ENCODE peak calls at places on chromosomes 16 and 17, in nine cellular contexts. D is heart right ventricle; K is MM.1S; S is cardiac fibroblast; X is body of pancreas; Z is fibroblast of mammary gland; F is BE2C; T is sigmoid colon; H is CD4-positive, CD25-positive, alpha-beta regulatory T cell. W is an unnamed sample.

GRCh38 chr16:71628810-71629209 is 2.8 kb downstream of the MARVELD3 start:
- DNase-seq in D (no peak), K (no peak), S (peak; percentile 80), X (peak; percentile 35), Z (peak; percentile 36), F (no peak), T (no peak), H (no peak), W (no peak)

GRCh38 chr17:2178798-2179505 is 124.0 kb downstream of the HIC1 start:
- DNase-seq in D (peak; percentile 61), K (no peak), S (no peak), X (no peak), Z (no peak), F (no peak), T (no peak), H (no peak), W (no peak)

GRCh38 chr16:49440156-49441065 is 66.8 kb downstream of the C16orf78 start:
- DNase-seq in D (no peak), K (peak; percentile 27), S (no peak), X (no peak), Z (no peak), F (no peak), T (peak; percentile 24), H (no peak), W (no peak)

GRCh38 chr17:28402224-28402630 is 3.8 kb downstream of the SLC46A1 start:
- DNase-seq in D (no peak), K (no peak), S (no peak), X (no peak), Z (no peak), F (no peak), T (no peak), H (no peak), W (no peak)

GRCh38 chr16:73268311-73268997 is 220.5 kb upstream of the ZFHX3 start:
- DNase-seq in D (no peak), K (no peak), S (peak; percentile 10), X (no peak), Z (no peak), F (peak; percentile 45), T (no peak), H (no peak), W (no peak)

GRCh38 chr17:48051278-48051677 is 3.1 kb downstream of the NFE2L1 start:
- DNase-seq in D (peak; percentile 32), K (no peak), S (no peak), X (no peak), Z (no peak), F (no peak), T (peak; percentile 72), H (no peak), W (no peak)

GRCh38 chr17:39360537-39360936 is 40.9 kb downstream of the FBXL20 start:
- DNase-seq in D (no peak), K (no peak), S (no peak), X (no peak), Z (no peak), F (no peak), T (no peak), H (no peak), W (no peak)

GRCh38 chr16:65083181-65083845 is 38.5 kb downstream of the CDH11 start:
- DNase-seq in D (no peak), K (no peak), S (peak; percentile 21), X (no peak), Z (peak; percentile 62), F (no peak), T (no peak), H (no peak), W (no peak)

GRCh38 chr17:48626470-48627241 is 498 bp upstream of the HOXB9 start:
- DNase-seq in D (no peak), K (no peak), S (no peak), X (no peak), Z (peak; percentile 54), F (no peak), T (no peak), H (no peak), W (no peak)

GRCh38 chr16:64475627-64476351 is 646.1 kb downstream of the CDH11 start:
- DNase-seq in D (no peak), K (no peak), S (peak; percentile 59), X (no peak), Z (no peak), F (no peak), T (no peak), H (no peak), W (no peak)

GRCh38 chr16:50932348-50932916 is 190.5 kb downstream of the CYLD start:
- DNase-seq in D (no peak), K (no peak), S (peak; percentile 22), X (no peak), Z (peak; percentile 1), F (no peak), T (no peak), H (no peak), W (no peak)

GRCh38 chr17:46732754-46733398 is 85.6 kb downstream of the WNT3 start:
- DNase-seq in D (no peak), K (no peak), S (no peak), X (no peak), Z (no peak), F (no peak), T (no peak), H (no peak), W (no peak)

GRCh38 chr17:74971069-74971841 is 1.3 kb downstream of the HID1 start:
- DNase-seq in D (no peak), K (no peak), S (no peak), X (no peak), Z (no peak), F (no peak), T (no peak), H (no peak), W (no peak)
- H3K4me3 ChIP-seq in D (peak overlapping the region; percentile 58), K (no peak overlapping the region), S (no peak overlapping the region), X (peak overlapping the region; percentile 73), Z (no peak overlapping the region), F (peak overlapping the region; percentile 59), T (peak overlapping the region; percentile 65), H (no peak overlapping the region), W (no peak overlapping the region)

GRCh38 chr16:54176376-54176901 is 110.1 kb downstream of the IRX3 start:
- DNase-seq in D (no peak), K (no peak), S (no peak), X (peak; percentile 64), Z (no peak), F (no peak), T (no peak), H (no peak), W (no peak)
- H3K4me3 ChIP-seq in D (no peak overlapping the region), K (no peak overlapping the region), S (no peak overlapping the region), X (no peak overlapping the region), Z (no peak overlapping the region), F (no peak overlapping the region), T (no peak overlapping the region), H (no peak overlapping the region), W (no peak overlapping the region)

GRCh38 chr17:52158450-52159042 is at the start of gene CA10:
- DNase-seq in D (no peak), K (no peak), S (no peak), X (no peak), Z (no peak), F (peak; percentile 52), T (no peak), H (no peak), W (no peak)
- H3K4me3 ChIP-seq in D (no peak within 1 kb of the TSS), K (no peak within 1 kb of the TSS), S (no peak within 1 kb of the TSS), X (no peak within 1 kb of the TSS), Z (no peak within 1 kb of the TSS), F (peak within 1 kb of the TSS; percentile 75), T (no peak within 1 kb of the TSS), H (no peak within 1 kb of the TSS), W (no peak within 1 kb of the TSS)

GRCh38 chr17:68246271-68247028 is 1.4 kb upstream of the AMZ2 start:
- DNase-seq in D (no peak), K (no peak), S (no peak), X (peak; percentile 26), Z (no peak), F (no peak), T (no peak), H (no peak), W (no peak)
- H3K4me3 ChIP-seq in D (no peak overlapping the region), K (peak overlapping the region; percentile 94), S (no peak overlapping the region), X (no peak overlapping the region), Z (no peak overlapping the region), F (no peak overlapping the region), T (no peak overlapping the region), H (no peak overlapping the region), W (peak overlapping the region; percentile 90)

DNA sequence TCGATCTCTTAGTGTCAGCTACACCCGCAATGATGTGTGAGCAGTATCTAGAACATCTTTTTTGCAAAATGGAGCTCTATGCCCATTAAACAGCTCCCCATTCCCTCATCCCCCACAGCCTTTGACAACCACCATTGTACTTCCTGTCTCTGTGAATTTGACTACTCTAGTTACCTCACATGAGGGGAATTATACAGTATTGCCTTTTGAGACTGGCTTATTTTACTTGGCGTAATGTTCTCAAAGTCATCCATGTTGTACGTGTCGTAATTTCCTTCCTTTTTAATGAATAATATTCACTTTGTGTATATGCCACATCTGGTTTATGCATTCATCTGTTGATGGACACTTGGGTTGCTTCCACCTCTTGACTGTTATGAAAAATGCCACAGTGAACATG is 23.2 kb upstream of the CCL22 start:
- DNase-seq in D (no peak), K (no peak), S (no peak), X (no peak), Z (no peak), F (no peak), T (no peak), H (no peak), W (no peak)
- H3K4me3 ChIP-seq in D (no peak overlapping the region), K (no peak overlapping the region), S (no peak overlapping the region), X (no peak overlapping the region), Z (no peak overlapping the region), F (no peak overlapping the region), T (no peak overlapping the region), H (no peak overlapping the region), W (no peak overlapping the region)

GRCh38 chr17:67576471-67576870 is 141.3 kb upstream of the NOL11 start:
- DNase-seq in D (no peak), K (no peak), S (no peak), X (no peak), Z (no peak), F (peak; percentile 33), T (no peak), H (no peak), W (no peak)

GRCh38 chr17:67574658-67575293 is 143.0 kb upstream of the NOL11 start:
- DNase-seq in D (no peak), K (no peak), S (no peak), X (no peak), Z (no peak), F (peak; percentile 24), T (peak; percentile 21), H (no peak), W (no peak)

GRCh38 chr17:67578058-67578457 is 139.7 kb upstream of the NOL11 start:
- DNase-seq in D (no peak), K (no peak), S (no peak), X (no peak), Z (no peak), F (no peak), T (peak; percentile 7), H (no peak), W (no peak)

GRCh38 chr17:67575325-67575724 is 142.4 kb upstream of the NOL11 start:
- DNase-seq in D (no peak), K (no peak), S (no peak), X (peak; percentile 28), Z (no peak), F (no peak), T (no peak), H (no peak), W (no peak)

DNA sequence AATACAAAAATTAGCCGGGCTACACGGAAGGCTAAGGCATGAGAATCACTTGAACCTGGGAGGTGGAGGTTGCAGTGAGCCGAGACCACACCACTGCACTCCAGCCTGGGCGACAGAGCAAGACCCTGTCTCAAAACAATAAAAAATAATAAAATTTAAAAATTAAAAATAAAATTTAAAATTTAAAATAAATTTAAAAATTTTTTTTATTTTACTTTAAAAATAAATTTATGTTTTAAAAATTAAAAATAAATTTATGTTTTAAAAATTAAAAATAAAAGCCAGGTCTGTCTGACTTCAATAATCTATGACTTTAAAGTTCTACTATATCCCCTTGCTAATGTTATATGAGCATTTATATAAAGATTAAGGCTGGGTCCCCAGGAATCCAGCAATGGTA is 140.3 kb upstream of the NOL11 start:
- DNase-seq in D (no peak), K (no peak), S (no peak), X (no peak), Z (no peak), F (no peak), T (no peak), H (no peak), W (no peak)
- H3K4me3 ChIP-seq in D (no peak overlapping the region), K (no peak overlapping the region), S (no peak overlapping the region), X (no peak overlapping the region), Z (no peak overlapping the region), F (no peak overlapping the region), T (no peak overlapping the region), H (no peak overlapping the region), W (no peak overlapping the region)

W was measured in Jurkat, Clone E6-1.